ENCODE peak calls at places on chromosomes 16 and 17, in seven cellular contexts. F, W, C, L, S, Z and N are unnamed samples.

GRCh38 chr16:86758932-86759331 is 180.6 kb downstream of the FOXL1 start:
- DNase-seq in F (no peak), W (no peak), C (no peak), L (no peak), S (no peak), Z (no peak), N (no peak)

GRCh38 chr17:47272491-47272890 is 18.9 kb downstream of the ITGB3 start:
- DNase-seq in F (no peak), W (no peak), C (no peak), L (no peak), S (no peak), Z (no peak), N (no peak)

GRCh38 chr17:19383681-19384470 is 3.1 kb downstream of the MFAP4 start:
- DNase-seq in F (no peak), W (no peak), C (peak), L (no peak), S (no peak), Z (no peak), N (no peak)

GRCh38 chr17:75996665-75997590 is 3.7 kb upstream of the CDK3 start:
- DNase-seq in F (no peak), W (peak), C (peak), L (no peak), S (peak), Z (no peak), N (no peak)

GRCh38 chr17:2904135-2904534 is 107.9 kb downstream of the RAP1GAP2 start:
- DNase-seq in F (no peak), W (no peak), C (no peak), L (no peak), S (peak), Z (no peak), N (peak)

GRCh38 chr17:9409026-9409425 is 166.6 kb downstream of the STX8 start:
- DNase-seq in F (no peak), W (no peak), C (no peak), L (no peak), S (no peak), Z (no peak), N (no peak)

GRCh38 chr16:88686439-88687253 is at the start of gene SNAI3:
- DNase-seq in F (peak), W (no peak), C (peak), L (peak), S (peak), Z (peak), N (peak)

GRCh38 chr17:50676065-50676975 is 31.4 kb downstream of the ANKRD40 start:
- DNase-seq in F (no peak), W (no peak), C (no peak), L (no peak), S (no peak), Z (no peak), N (no peak)

GRCh38 chr16:87918314-87918713 is 18.0 kb downstream of the CA5A start:
- DNase-seq in F (no peak), W (no peak), C (peak), L (no peak), S (no peak), Z (no peak), N (no peak)